ENCODE peak calls at places on chromosomes 12 and 14, in eight cellular contexts. Z, D, T, R, O, F, E and G are unnamed samples.

GRCh38 chr12:112163471-112164325 is 38.3 kb downstream of the TRAFD1 start:
- DNase-seq in O (no peak), R (no peak), Z (no peak), T (no peak), E (no peak), D (no peak), F (no peak), G (no peak)

GRCh38 chr14:24343795-24344660 is 4.2 kb upstream of the RIPK3 start:
- DNase-seq in Z (no peak), D (no peak), T (no peak), F (no peak), E (no peak), R (no peak), O (no peak), G (no peak)

GRCh38 chr12:30996255-30996654 is 69.7 kb downstream of the TSPAN11 start:
- DNase-seq in Z (peak), F (no peak), O (peak), D (peak), R (no peak), T (peak), E (no peak), G (no peak)

GRCh38 chr14:91919814-91920213 is 27.7 kb downstream of the FBLN5 start:
- DNase-seq in R (peak), T (peak), D (peak), E (no peak), O (peak), Z (peak), F (no peak), G (no peak)

GRCh38 chr14:95255487-95255886 is 64.2 kb downstream of the CLMN start:
- DNase-seq in D (peak), O (peak), R (peak), T (peak), F (peak), Z (peak), E (peak), G (peak)

GRCh38 chr14:25121342-25122129 is 71.6 kb upstream of the STXBP6 start:
- DNase-seq in E (no peak), R (no peak), T (peak), O (peak), D (peak), F (no peak), Z (no peak), G (no peak)

GRCh38 chr12:39619316-39619659 is 315 bp downstream of the ABCD2 start:
- DNase-seq in F (no peak), O (no peak), D (peak), R (no peak), Z (no peak), E (no peak), T (no peak), G (no peak)

GRCh38 chr12:94553875-94554274 is 94.2 kb upstream of the CEP83 start:
- DNase-seq in F (peak), R (no peak), T (no peak), E (no peak), Z (no peak), D (no peak), O (no peak), G (no peak)

GRCh38 chr12:108304633-108305032 is 34.5 kb downstream of the CMKLR1 start:
- DNase-seq in O (no peak), Z (no peak), E (no peak), T (no peak), R (no peak), F (peak), D (peak), G (no peak)

GRCh38 chr14:68780358-68781160 is 12.3 kb downstream of the ZFP36L1 start:
- DNase-seq in F (no peak), Z (no peak), R (peak), E (peak), O (peak), T (peak), D (peak), G (no peak)

GRCh38 chr14:106530423-106531107 is 1004.2 kb downstream of the TMEM121 start:
- DNase-seq in E (no peak), F (no peak), T (no peak), D (no peak), R (no peak), Z (no peak), O (no peak), G (peak)

GRCh38 chr12:32062841-32063240 is 43.8 kb upstream of the BICD1 start:
- DNase-seq in O (no peak), Z (no peak), D (no peak), R (no peak), F (no peak), E (no peak), T (no peak), G (no peak)

GRCh38 chr12:100554608-100555077 is 18.8 kb upstream of the GAS2L3 start:
- DNase-seq in D (peak), T (peak), Z (peak), F (peak), O (peak), E (no peak), R (no peak), G (no peak)

GRCh38 chr12:49549735-49550710 is 11.2 kb downstream of the KCNH3 start:
- DNase-seq in R (no peak), E (no peak), D (no peak), O (no peak), Z (no peak), F (no peak), T (no peak), G (no peak)

GRCh38 chr14:74706101-74706500 is 6.8 kb downstream of the AREL1 start:
- DNase-seq in O (no peak), T (no peak), R (no peak), E (no peak), D (no peak), F (no peak), Z (no peak), G (no peak)

GRCh38 chr12:64457036-64457435 is 5.1 kb downstream of the TBK1 start:
- DNase-seq in F (no peak), Z (peak), D (peak), T (peak), E (no peak), R (no peak), O (no peak), G (no peak)

GRCh38 chr14:77469041-77469440 is 11.1 kb downstream of the AHSA1 start:
- DNase-seq in R (no peak), E (no peak), F (no peak), O (no peak), T (no peak), Z (no peak), D (no peak), G (no peak)

GRCh38 chr14:89826581-89826980 is 127.9 kb downstream of the EFCAB11 start:
- DNase-seq in T (no peak), F (no peak), E (no peak), Z (no peak), D (no peak), O (no peak), R (no peak), G (no peak)

GRCh38 chr14:76203086-76204001 is 51.6 kb downstream of the GPATCH2L start:
- DNase-seq in E (no peak), Z (peak), R (peak), T (peak), D (peak), F (no peak), O (peak), G (peak)

GRCh38 chr12:94699796-94700195 is 49.4 kb upstream of the TMCC3 start:
- DNase-seq in O (no peak), T (no peak), E (no peak), F (no peak), Z (no peak), D (no peak), R (no peak), G (no peak)

GRCh38 chr12:75765170-75766059 is 254.0 kb upstream of the KRR1 start:
- DNase-seq in R (no peak), D (no peak), Z (no peak), T (no peak), O (no peak), F (no peak), E (no peak), G (no peak)

GRCh38 chr14:32939254-32940065 is 781 bp downstream of the NPAS3 start:
- DNase-seq in Z (peak), E (no peak), T (peak), R (peak), F (peak), O (peak), D (peak), G (peak)

GRCh38 chr14:101034986-101035385 is 131.5 kb upstream of the RTL1 start:
- DNase-seq in F (no peak), E (peak), T (no peak), R (peak), Z (no peak), O (no peak), D (no peak), G (no peak)

GRCh38 chr14:52268191-52269061 is 928 bp downstream of the PTGDR start:
- DNase-seq in T (peak), O (peak), D (peak), E (no peak), Z (no peak), R (peak), F (peak), G (no peak)

GRCh38 chr14:71586131-71586893 is 345.9 kb upstream of the RGS6 start:
- DNase-seq in R (peak), Z (no peak), D (peak), F (no peak), E (peak), O (peak), T (peak), G (no peak)

GRCh38 chr12:133231001-133231400 is 4.7 kb downstream of the ANHX start:
- DNase-seq in E (no peak), D (no peak), Z (no peak), R (no peak), F (no peak), T (no peak), O (no peak), G (no peak)

GRCh38 chr14:100317897-100318808 is 5.0 kb upstream of the SLC25A47 start:
- DNase-seq in O (peak), F (peak), E (no peak), D (peak), R (peak), T (peak), Z (peak), G (peak)

GRCh38 chr12:113409462-113410124 is 5.9 kb upstream of the SDS start:
- DNase-seq in F (no peak), R (no peak), D (no peak), E (no peak), T (no peak), O (no peak), Z (no peak), G (no peak)

GRCh38 chr12:75592638-75593335 is 81.4 kb upstream of the KRR1 start:
- DNase-seq in T (no peak), E (no peak), Z (no peak), F (no peak), O (no peak), D (no peak), R (no peak), G (no peak)

GRCh38 chr14:29233188-29233587 is 466.6 kb downstream of the FOXG1 start:
- DNase-seq in F (no peak), R (no peak), D (no peak), T (no peak), Z (no peak), E (no peak), O (no peak), G (no peak)

DNA sequence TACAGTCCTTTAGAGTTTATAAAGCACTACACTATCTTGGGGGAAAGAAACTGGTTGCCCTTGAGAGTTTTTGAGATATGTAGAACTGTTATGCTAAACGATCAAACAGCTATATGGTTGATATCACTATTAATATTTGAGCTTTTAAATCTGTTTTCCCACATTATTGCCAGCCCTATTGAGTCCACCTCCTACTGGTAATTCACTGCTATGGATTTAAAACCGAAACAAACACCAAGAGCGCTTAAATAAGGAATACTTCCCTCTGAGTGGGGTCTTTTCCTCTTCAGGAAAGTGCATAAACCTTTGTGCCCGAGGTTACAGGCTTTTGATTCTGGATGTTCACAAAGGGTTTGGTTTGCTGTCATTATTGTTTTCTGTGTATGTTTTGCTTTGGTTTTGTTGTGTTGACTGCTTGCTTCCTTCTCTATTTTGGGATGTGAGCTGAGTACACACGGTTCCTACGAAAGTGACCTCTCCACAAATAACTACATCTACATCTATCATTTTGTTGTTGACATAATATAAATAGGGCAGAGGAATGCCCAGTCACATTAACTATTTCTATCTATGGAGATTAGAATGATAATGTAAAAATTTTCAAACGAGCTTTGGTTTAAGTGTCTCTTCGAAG is 44.8 kb downstream of the LGR5 start:
- DNase-seq in R (no peak), Z (no peak), F (no peak), E (no peak), T (no peak), D (no peak), O (no peak), G (no peak)
- TF ChIP-seq CTCF in R (no peak), Z (no peak), F (no peak), E (no peak), T (no peak), D (no peak), O (no peak), G (no peak)

GRCh38 chr12:117439531-117440001 is 78.1 kb upstream of the NOS1 start:
- DNase-seq in O (no peak), R (no peak), D (no peak), T (no peak), E (no peak), F (peak), Z (no peak), G (no peak)

GRCh38 chr12:117440384-117440783 is 79.0 kb upstream of the NOS1 start:
- DNase-seq in T (no peak), D (no peak), R (no peak), F (no peak), Z (no peak), E (no peak), O (no peak), G (no peak)

GRCh38 chr12:117438809-117439208 is 77.4 kb upstream of the NOS1 start:
- DNase-seq in R (no peak), F (no peak), T (no peak), E (no peak), Z (no peak), O (no peak), D (no peak), G (no peak)

GRCh38 chr12:117444781-117445180 is 83.4 kb upstream of the NOS1 start:
- DNase-seq in T (no peak), D (no peak), R (no peak), F (no peak), Z (no peak), O (no peak), E (no peak), G (no peak)

DNA sequence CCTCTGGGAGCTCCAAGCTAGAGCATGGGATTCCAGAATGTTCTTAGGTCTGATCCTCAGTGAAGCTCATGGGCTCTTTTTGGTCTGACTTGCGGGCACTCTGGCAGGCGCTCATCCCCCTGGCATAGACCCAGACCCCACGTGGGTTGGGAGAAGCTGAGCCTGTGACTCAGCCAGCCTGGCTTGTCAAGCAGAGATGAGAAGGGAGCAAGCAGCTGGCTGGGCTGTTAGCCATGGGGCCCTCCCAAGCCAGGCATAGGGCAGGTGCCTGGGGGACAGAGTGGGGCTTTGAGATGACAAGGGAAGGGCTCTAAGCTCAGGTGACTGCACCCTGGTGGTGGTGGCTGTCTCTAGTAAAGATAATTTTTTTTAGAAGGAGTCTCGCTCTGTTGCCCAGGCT is 80.3 kb upstream of the NOS1 start:
- DNase-seq in Z (peak), O (no peak), E (no peak), F (peak), T (peak), R (no peak), D (peak), G (no peak)
- TF ChIP-seq CTCF in Z (no peak), O (no peak), E (no peak), F (no peak), T (no peak), R (no peak), D (no peak), G (no peak)

DNA sequence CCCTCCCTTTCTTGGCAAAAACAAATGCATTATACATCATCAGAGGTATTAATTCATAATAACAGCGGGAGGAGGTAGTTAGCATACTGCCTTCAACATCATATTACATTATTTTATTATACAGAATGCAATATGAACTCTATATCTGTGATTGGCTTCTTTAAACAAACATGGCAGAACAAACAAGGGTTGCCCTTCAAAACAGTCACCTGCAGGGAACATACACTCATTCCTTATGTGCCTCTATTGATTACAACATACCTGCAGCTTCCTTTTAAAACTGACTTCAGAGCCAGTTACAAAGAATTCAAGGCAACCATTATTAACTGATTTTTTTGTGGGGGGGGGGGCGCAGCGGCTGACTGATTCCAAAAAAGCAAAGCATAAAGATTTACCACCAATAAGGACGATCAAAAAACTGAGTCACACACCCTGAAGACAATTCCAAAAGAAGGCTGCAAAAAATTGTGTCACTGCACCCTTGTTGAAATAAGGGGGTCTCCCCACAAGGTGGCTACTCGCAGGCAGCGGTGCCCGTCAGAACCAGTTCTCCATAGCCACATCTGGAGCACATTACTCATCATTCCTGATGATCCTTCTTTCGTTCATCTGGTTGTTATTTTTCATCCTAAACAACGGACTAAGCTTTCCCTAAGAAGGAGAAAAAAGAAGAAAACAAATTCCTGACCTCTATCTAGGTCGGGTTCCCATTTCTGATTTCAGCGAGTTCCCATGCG is 51.8 kb downstream of the SMUG1 start:
- DNase-seq in Z (no peak), O (no peak), R (no peak), F (no peak), E (no peak), D (no peak), T (peak), G (no peak)
- TF ChIP-seq CTCF in Z (no peak), O (no peak), R (no peak), F (peak), E (no peak), D (no peak), T (peak), G (no peak)

GRCh38 chr14:93343266-93343665 is 3.7 kb upstream of the COX8C start:
- DNase-seq in O (no peak), Z (no peak), F (no peak), T (no peak), R (no peak), E (no peak), D (no peak), G (no peak)

GRCh38 chr14:93347850-93348249 is 868 bp downstream of the COX8C start:
- DNase-seq in T (no peak), F (no peak), O (no peak), Z (no peak), E (no peak), D (no peak), R (no peak), G (no peak)

GRCh38 chr14:93348292-93348691 is 1.3 kb downstream of the COX8C start:
- DNase-seq in R (no peak), Z (no peak), O (no peak), F (no peak), T (no peak), E (no peak), D (no peak), G (no peak)

GRCh38 chr14:93343797-93344196 is 3.2 kb upstream of the COX8C start:
- DNase-seq in E (no peak), D (no peak), Z (no peak), T (no peak), O (no peak), R (no peak), F (no peak), G (no peak)

DNA sequence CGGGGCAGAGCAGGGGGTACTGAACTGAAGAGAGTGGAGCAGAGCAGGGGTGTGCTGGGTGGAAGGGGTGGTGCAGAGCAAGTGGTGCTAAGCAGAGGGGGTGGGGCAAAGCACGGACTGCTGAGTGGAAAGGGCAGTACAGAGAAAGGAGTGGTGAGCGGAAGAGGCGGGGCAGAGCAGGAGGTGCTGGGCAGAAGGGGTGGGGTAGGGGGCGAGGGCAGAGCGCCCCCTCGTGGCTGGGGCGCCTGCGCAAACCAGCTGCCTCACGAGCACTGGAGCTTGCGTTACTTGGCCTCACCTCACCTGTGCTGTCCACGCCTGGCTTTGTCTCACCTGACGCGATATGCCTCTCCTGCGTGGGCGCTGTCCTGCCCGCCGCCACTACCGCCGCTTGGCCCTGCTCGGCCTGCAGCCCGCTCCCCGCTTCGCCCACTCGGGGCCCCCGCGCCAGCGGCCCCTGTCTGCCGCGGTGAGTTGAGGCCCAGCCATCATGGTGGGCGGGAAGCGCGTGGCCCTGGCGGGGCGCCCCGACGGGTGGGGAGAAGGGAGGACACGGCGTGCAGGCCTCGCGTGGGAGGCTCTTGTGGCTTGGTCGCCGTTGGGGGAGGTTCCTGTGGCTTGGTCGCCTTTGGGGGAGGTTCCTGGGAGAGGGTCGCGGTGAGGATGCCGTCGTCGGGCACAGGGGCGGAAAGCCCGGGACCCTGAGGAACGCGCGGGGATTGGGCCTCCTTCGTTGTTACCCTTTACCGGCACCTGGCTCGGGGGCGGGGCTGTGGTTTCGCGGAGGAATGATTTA is at the start of gene COX8C:
- DNase-seq in E (no peak), Z (no peak), O (no peak), T (no peak), R (no peak), D (no peak), F (peak), G (no peak)
- TF ChIP-seq CTCF in E (no peak), Z (no peak), O (no peak), T (no peak), R (no peak), D (no peak), F (peak), G (no peak)